ENCODE peak calls at places on chromosomes 2 and 18, in four cellular contexts. One of them, this sample, is unnamed.

GRCh38 chr2:178949584-178949983 is 100.4 kb downstream of the CCDC141 start:
- DNase-seq in K562: no peak
- DNase-seq in WTC11: no peak
- DNase-seq in HepG2: no peak
- DNase-seq in this sample: no peak

GRCh38 chr18:23207191-23207955 is 72.1 kb downstream of the CABLES1 start:
- DNase-seq in K562: peak
- DNase-seq in WTC11: no peak
- DNase-seq in HepG2: peak
- DNase-seq in this sample: peak

GRCh38 chr2:45780541-45781463 is 129.3 kb downstream of the PRKCE start:
- DNase-seq in K562: no peak
- DNase-seq in WTC11: no peak
- DNase-seq in HepG2: no peak
- DNase-seq in this sample: no peak

GRCh38 chr2:226792155-226792871 is 7.3 kb downstream of the IRS1 start:
- DNase-seq in K562: no peak
- DNase-seq in WTC11: no peak
- DNase-seq in HepG2: no peak
- DNase-seq in this sample: no peak

GRCh38 chr2:239770240-239770639 is 254.9 kb downstream of the NDUFA10 start:
- DNase-seq in K562: no peak
- DNase-seq in WTC11: no peak
- DNase-seq in HepG2: no peak
- DNase-seq in this sample: no peak

GRCh38 chr2:15678346-15678745 is 86.7 kb downstream of the DDX1 start:
- DNase-seq in K562: no peak
- DNase-seq in WTC11: no peak
- DNase-seq in HepG2: no peak
- DNase-seq in this sample: no peak

GRCh38 chr2:43707255-43707654 is 31.0 kb upstream of the C1GALT1C1L start:
- DNase-seq in K562: peak
- DNase-seq in WTC11: no peak
- DNase-seq in HepG2: no peak
- DNase-seq in this sample: no peak

GRCh38 chr18:77059294-77059916 is 73.2 kb downstream of the MBP start:
- DNase-seq in K562: peak
- DNase-seq in WTC11: peak
- DNase-seq in HepG2: peak
- DNase-seq in this sample: peak

GRCh38 chr2:98804736-98805135 is 73.8 kb upstream of the MGAT4A start:
- DNase-seq in K562: no peak
- DNase-seq in WTC11: no peak
- DNase-seq in HepG2: no peak
- DNase-seq in this sample: no peak

GRCh38 chr2:187580462-187581124 is 26.4 kb upstream of the TFPI start:
- DNase-seq in K562: peak
- DNase-seq in WTC11: no peak
- DNase-seq in HepG2: peak
- DNase-seq in this sample: peak

GRCh38 chr2:158662406-158662805 is 132.7 kb upstream of the DAPL1 start:
- DNase-seq in K562: no peak
- DNase-seq in WTC11: no peak
- DNase-seq in HepG2: no peak
- DNase-seq in this sample: no peak

GRCh38 chr2:172046080-172046678 is 39.1 kb upstream of the DLX1 start:
- DNase-seq in K562: no peak
- DNase-seq in WTC11: no peak
- DNase-seq in HepG2: no peak
- DNase-seq in this sample: no peak

GRCh38 chr2:66059332-66059731 is 375.6 kb upstream of the MEIS1 start:
- DNase-seq in K562: no peak
- DNase-seq in WTC11: no peak
- DNase-seq in HepG2: peak
- DNase-seq in this sample: no peak

GRCh38 chr2:139122711-139123158 is 342.5 kb upstream of the NXPH2 start:
- DNase-seq in K562: no peak
- DNase-seq in WTC11: no peak
- DNase-seq in HepG2: no peak
- DNase-seq in this sample: no peak

GRCh38 chr2:191051825-191052778 is 38.1 kb upstream of the STAT1 start:
- DNase-seq in K562: peak
- DNase-seq in WTC11: no peak
- DNase-seq in HepG2: peak
- DNase-seq in this sample: peak

GRCh38 chr2:207467716-207468347 is 61.9 kb upstream of the CREB1 start:
- DNase-seq in K562: no peak
- DNase-seq in WTC11: no peak
- DNase-seq in HepG2: no peak
- DNase-seq in this sample: no peak

GRCh38 chr2:183359867-183360266 is 235.6 kb downstream of the NUP35 start:
- DNase-seq in K562: no peak
- DNase-seq in WTC11: no peak
- DNase-seq in HepG2: no peak
- DNase-seq in this sample: no peak

GRCh38 chr2:212940816-212941215 is 210.6 kb downstream of the IKZF2 start:
- DNase-seq in K562: no peak
- DNase-seq in WTC11: peak
- DNase-seq in HepG2: no peak
- DNase-seq in this sample: peak

GRCh38 chr2:25309402-25309801 is 32.3 kb downstream of the DNMT3A start:
- DNase-seq in K562: peak
- DNase-seq in WTC11: peak
- DNase-seq in HepG2: peak
- DNase-seq in this sample: peak

GRCh38 chr18:26547302-26548143 is 830 bp downstream of the KCTD1 start:
- DNase-seq in K562: no peak
- DNase-seq in WTC11: peak
- DNase-seq in HepG2: no peak
- DNase-seq in this sample: no peak

GRCh38 chr2:98739020-98739419 is 8.1 kb upstream of the MGAT4A start:
- DNase-seq in K562: no peak
- DNase-seq in WTC11: no peak
- DNase-seq in HepG2: peak
- DNase-seq in this sample: no peak

GRCh38 chr2:241490444-241490760 is 18.0 kb downstream of the STK25 start:
- DNase-seq in K562: peak
- DNase-seq in WTC11: no peak
- DNase-seq in HepG2: no peak
- DNase-seq in this sample: no peak

GRCh38 chr2:56648802-56649201 is 465.0 kb downstream of the CCDC85A start:
- DNase-seq in K562: no peak
- DNase-seq in WTC11: no peak
- DNase-seq in HepG2: no peak
- DNase-seq in this sample: no peak

GRCh38 chr2:165450141-165450540 is 19.4 kb upstream of the CSRNP3 start:
- DNase-seq in K562: no peak
- DNase-seq in WTC11: no peak
- DNase-seq in HepG2: no peak
- DNase-seq in this sample: no peak

GRCh38 chr2:27885246-27885645 is 4.9 kb downstream of the RBKS start:
- DNase-seq in K562: no peak
- DNase-seq in WTC11: no peak
- DNase-seq in HepG2: no peak
- DNase-seq in this sample: no peak

GRCh38 chr2:40658917-40659316 is 207.0 kb upstream of the SLC8A1 start:
- DNase-seq in K562: no peak
- DNase-seq in WTC11: peak
- DNase-seq in HepG2: no peak
- DNase-seq in this sample: peak

DNA sequence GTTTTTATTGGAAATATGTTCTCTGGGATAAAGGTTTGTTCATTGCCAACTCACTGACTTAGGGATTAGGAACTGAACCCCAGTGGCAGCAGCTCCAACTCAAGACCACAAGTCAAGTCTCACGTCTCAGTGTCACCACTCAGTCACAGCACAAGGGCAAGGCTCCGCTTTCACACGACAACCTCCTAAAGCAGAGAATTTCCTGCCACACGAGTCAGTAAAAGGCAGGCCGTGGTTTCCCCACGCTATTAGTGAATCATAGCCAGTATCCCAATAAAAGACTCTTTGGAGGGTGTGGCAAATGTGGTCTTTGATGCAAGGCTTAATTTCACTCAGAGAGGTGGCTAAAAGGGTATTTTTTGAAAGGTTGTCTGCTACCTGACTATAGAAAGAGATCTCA is 57.6 kb downstream of the PIEZO2 start:
- DNase-seq in K562: no peak
- DNase-seq in WTC11: no peak
- DNase-seq in HepG2: no peak
- DNase-seq in this sample: no peak
- TF ChIP-seq ELF4 in K562: no peak
- TF ChIP-seq ELF4 in WTC11: no peak
- TF ChIP-seq ELF4 in HepG2: no peak
- TF ChIP-seq ELF4 in this sample: no peak

DNA sequence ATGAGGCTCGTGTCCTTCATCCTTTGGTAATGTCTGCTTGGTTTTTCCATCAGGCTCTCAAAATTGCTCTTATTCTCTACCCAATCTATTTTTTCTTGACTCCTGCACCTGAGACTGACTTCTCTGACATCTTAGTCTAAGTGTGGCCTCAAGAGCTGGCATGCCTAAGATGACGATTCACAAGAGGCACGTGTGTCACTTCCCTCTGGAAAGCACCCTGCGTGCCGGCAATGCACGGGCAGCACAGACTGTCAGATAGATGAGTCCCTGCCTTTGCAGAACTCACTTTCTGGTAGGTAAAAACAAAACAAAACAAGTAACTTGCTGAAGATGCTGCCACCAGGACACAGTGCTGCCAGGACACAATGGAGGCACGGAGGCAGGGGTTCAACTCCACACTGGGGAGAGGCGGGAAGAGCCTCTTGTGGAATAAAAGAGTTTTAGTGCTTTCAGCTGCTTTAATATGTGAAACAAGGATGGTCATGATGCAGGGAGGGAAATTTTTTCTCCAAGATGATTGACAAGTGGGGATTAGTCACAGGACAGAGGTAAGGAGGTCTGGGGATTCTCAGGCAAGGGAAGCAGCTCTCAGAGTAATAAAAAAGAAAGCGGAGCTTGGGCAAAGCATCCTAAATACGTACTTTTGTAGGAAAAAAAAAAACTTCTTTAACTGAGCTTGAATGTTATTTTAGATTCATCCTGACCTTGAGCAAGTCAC is 27.3 kb downstream of the CYB5A start:
- DNase-seq in K562: no peak
- DNase-seq in WTC11: no peak
- DNase-seq in HepG2: no peak
- DNase-seq in this sample: no peak
- TF ChIP-seq ELF4 in K562: no peak
- TF ChIP-seq ELF4 in WTC11: no peak
- TF ChIP-seq ELF4 in HepG2: no peak
- TF ChIP-seq ELF4 in this sample: no peak

GRCh38 chr2:73156539-73157124 is 43.9 kb upstream of the RAB11FIP5 start:
- DNase-seq in K562: peak
- DNase-seq in WTC11: peak
- DNase-seq in HepG2: peak
- DNase-seq in this sample: peak
- TF ChIP-seq ELF4 in K562: no peak
- TF ChIP-seq ELF4 in WTC11: no peak
- TF ChIP-seq ELF4 in HepG2: no peak
- TF ChIP-seq ELF4 in this sample: no peak

GRCh38 chr2:106789185-106789584 is 96.8 kb downstream of the ST6GAL2 start:
- DNase-seq in K562: peak
- DNase-seq in WTC11: no peak
- DNase-seq in HepG2: no peak
- DNase-seq in this sample: peak
- TF ChIP-seq ELF4 in K562: no peak
- TF ChIP-seq ELF4 in WTC11: no peak
- TF ChIP-seq ELF4 in HepG2: no peak
- TF ChIP-seq ELF4 in this sample: no peak

DNA sequence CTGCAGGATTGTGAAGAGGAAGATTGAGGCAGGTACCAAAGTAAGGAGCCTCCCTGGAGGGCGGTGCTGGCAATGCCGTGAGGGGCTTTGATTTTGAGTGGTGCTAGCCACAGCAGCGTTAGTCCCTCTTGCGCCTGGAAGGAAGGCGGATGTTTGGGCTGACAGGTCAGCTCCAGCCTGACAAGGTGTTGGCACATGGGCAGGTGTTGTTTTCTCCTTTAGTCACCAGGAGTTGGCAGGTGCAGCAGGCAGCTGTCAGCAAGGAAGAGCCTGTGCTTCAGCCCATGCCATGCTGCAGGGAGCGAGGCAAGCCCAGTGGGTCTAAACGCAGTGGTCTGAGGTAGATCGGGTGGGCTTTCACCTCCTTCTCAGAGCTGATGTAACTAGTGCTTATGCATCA is 8.5 kb downstream of the SEC11C start:
- DNase-seq in K562: no peak
- DNase-seq in WTC11: no peak
- DNase-seq in HepG2: no peak
- DNase-seq in this sample: no peak
- TF ChIP-seq ELF4 in K562: no peak
- TF ChIP-seq ELF4 in WTC11: no peak
- TF ChIP-seq ELF4 in HepG2: no peak
- TF ChIP-seq ELF4 in this sample: no peak

DNA sequence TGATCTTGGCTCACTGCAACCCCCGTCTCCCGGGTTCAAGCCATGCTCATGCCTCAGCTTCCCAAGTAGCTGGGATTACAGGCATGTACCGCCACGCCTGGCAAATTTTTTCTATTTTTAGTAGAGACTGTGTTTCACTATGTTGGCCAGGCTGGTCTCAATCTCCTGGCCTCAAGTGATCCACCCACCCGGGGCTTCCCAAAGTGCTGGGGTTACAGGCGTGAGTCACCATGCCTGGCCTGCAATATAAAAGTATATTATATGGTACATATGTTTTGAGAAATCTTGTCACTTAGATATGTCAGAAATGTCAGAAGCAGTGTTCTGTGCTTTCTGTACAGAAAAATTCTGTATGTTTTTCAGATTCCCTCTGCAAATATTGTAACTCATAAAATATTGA is 19.2 kb upstream of the XPO1 start:
- DNase-seq in K562: no peak
- DNase-seq in WTC11: no peak
- DNase-seq in HepG2: no peak
- DNase-seq in this sample: no peak
- TF ChIP-seq ELF4 in K562: no peak
- TF ChIP-seq ELF4 in WTC11: no peak
- TF ChIP-seq ELF4 in HepG2: no peak
- TF ChIP-seq ELF4 in this sample: no peak

GRCh38 chr2:162768646-162769045 is 69.9 kb downstream of the KCNH7 start:
- DNase-seq in K562: no peak
- DNase-seq in WTC11: no peak
- DNase-seq in HepG2: no peak
- DNase-seq in this sample: no peak
- TF ChIP-seq ELF4 in K562: no peak
- TF ChIP-seq ELF4 in WTC11: no peak
- TF ChIP-seq ELF4 in HepG2: no peak
- TF ChIP-seq ELF4 in this sample: no peak

GRCh38 chr2:218745160-218745558 is 34.5 kb downstream of the TTLL4 start:
- DNase-seq in K562: peak
- DNase-seq in WTC11: no peak
- DNase-seq in HepG2: peak
- DNase-seq in this sample: no peak
- TF ChIP-seq ELF4 in K562: no peak
- TF ChIP-seq ELF4 in WTC11: no peak
- TF ChIP-seq ELF4 in HepG2: no peak
- TF ChIP-seq ELF4 in this sample: no peak

This sample was measured in HEK293T.